ENCODE peak calls at places on chromosomes 4 and X, in four cellular contexts. H, X, B and U are unnamed samples.

GRCh38 chr4:145231906-145232700 is 51.7 kb upstream of the OTUD4 start:
- DNase-seq in B (no peak), H (no peak), X (no peak), U (no peak)

GRCh38 chr4:4477796-4478195 is 64.1 kb downstream of the STX18 start:
- DNase-seq in X (no peak), H (no peak), B (no peak), U (no peak)

GRCh38 chr4:176792348-176793059 is at the start of gene VEGFC:
- DNase-seq in X (no peak), B (peak; percentile 86), H (no peak), U (no peak)

GRCh38 chr4:108861339-108861738 is 98.5 kb upstream of the ETNPPL start:
- DNase-seq in H (no peak), X (no peak), B (peak; percentile 36), U (no peak)

GRCh38 chrX:14697453-14697852 is 168.1 kb downstream of the GLRA2 start:
- DNase-seq in B (peak; percentile 13), X (no peak), H (no peak), U (no peak)

GRCh38 chr4:176906693-176907092 is 114.0 kb upstream of the VEGFC start:
- DNase-seq in H (no peak), X (no peak), B (no peak), U (no peak)

GRCh38 chr4:188295899-188296298 is 156.7 kb downstream of the TRIML1 start:
- DNase-seq in B (no peak), H (no peak), X (no peak), U (no peak)

GRCh38 chr4:114163051-114163450 is 183.6 kb upstream of the ARSJ start:
- DNase-seq in B (no peak), X (no peak), H (no peak), U (no peak)

GRCh38 chrX:79365591-79365990 is 1.5 kb downstream of the ITM2A start:
- DNase-seq in H (no peak), X (no peak), B (no peak), U (no peak)

GRCh38 chr4:93384897-93385296 is 443.7 kb upstream of the ATOH1 start:
- DNase-seq in B (no peak), X (no peak), H (no peak), U (no peak)

GRCh38 chr4:82543131-82543530 is 18.7 kb downstream of the TMEM150C start:
- DNase-seq in H (no peak), X (no peak), B (no peak), U (no peak)

GRCh38 chr4:56129431-56129861 is 180.7 kb downstream of the CEP135 start:
- DNase-seq in B (peak; percentile 63), H (no peak), X (no peak), U (no peak)

GRCh38 chr4:3514221-3514780 is 17.9 kb downstream of the LRPAP1 start:
- DNase-seq in H (no peak), B (no peak), X (no peak), U (no peak)

GRCh38 chrX:2698604-2699003 is 7.5 kb downstream of the CD99 start:
- DNase-seq in H (no peak), B (no peak), X (no peak), U (no peak)

DNA sequence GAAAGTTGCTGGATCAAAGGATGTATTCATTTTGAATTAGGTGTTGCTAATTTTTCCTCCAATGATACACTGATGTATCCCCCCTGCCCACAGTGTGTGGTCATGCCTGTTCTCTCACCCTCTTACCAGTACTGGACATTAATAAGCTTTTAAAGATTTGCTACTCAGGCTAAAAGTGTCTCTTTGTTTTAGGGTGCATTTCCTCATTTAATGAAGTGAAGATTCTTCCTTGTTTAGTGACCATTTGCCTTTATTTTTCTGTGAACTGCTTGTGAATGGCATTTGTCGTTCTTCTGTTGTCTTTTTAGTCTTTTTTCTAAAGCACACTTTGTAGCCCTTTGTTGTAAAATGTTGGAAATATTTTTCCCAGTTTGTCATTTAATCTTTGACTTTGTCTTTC is 5.0 kb downstream of the MSMO1 start:
- DNase-seq in B (no peak), X (no peak), H (no peak), U (no peak)
- H3K4me3 ChIP-seq in B (peak overlapping the region; percentile 38), X (no peak overlapping the region), H (no peak overlapping the region), U (no peak overlapping the region)

GRCh38 chr4:138085956-138086355 is 156.2 kb downstream of the SLC7A11 start:
- DNase-seq in X (no peak), B (no peak), H (no peak), U (no peak)
- H3K4me1 ChIP-seq in X (no peaks in the 10 kb centered on the region), B (peaks cover 4% of the 10 kb centered on the region), H (no peaks in the 10 kb centered on the region), U (peaks cover 9% of the 10 kb centered on the region)

GRCh38 chr4:30716158-30716557 is 4.0 kb upstream of the PCDH7 start:
- DNase-seq in H (no peak), B (peak; percentile 40), X (no peak), U (no peak)
- H3K4me3 ChIP-seq in H (no peak overlapping the region), B (peak overlapping the region; percentile 35), X (no peak overlapping the region), U (peak overlapping the region; percentile 75)

GRCh38 chrX:153922932-153923857 is 2.9 kb downstream of the ARHGAP4 start:
- DNase-seq in X (no peak), B (peak; percentile 50), H (no peak), U (no peak)
- H3K4me1 ChIP-seq in X (peaks cover 36% of the 10 kb centered on the region), B (peaks cover 7% of the 10 kb centered on the region), H (peaks cover 14% of the 10 kb centered on the region), U (peaks cover 22% of the 10 kb centered on the region)